ENCODE peak calls at places on chromosomes 6 and 20, in seven cellular contexts. W is pancreas; G is GM23248; K is CD8-positive, alpha-beta memory T cell; L is tibial artery; F is tibial nerve; E is uterus. T is an unnamed sample.

GRCh38 chr6:150201791-150202329 is 59.0 kb downstream of the PPP1R14C start:
- DNase-seq in G (no peak), F (no peak), K (no peak), E (no peak), W (no peak), L (no peak), T (no peak)

GRCh38 chr20:33178726-33179125 is 10.8 kb downstream of the BPIFA2 start:
- DNase-seq in W (peak; percentile 24), G (no peak), E (no peak), K (no peak), L (no peak), F (no peak), T (no peak)

GRCh38 chr20:54980321-54980960 is 505.0 kb downstream of the DOK5 start:
- DNase-seq in F (no peak), E (no peak), W (no peak), G (no peak), L (no peak), K (no peak), T (no peak)

GRCh38 chr20:17565164-17565845 is 4.6 kb upstream of the DSTN start:
- DNase-seq in L (no peak), W (no peak), G (peak; percentile 57), E (no peak), F (no peak), K (no peak), T (no peak)

GRCh38 chr6:40968620-40969145 is 70.3 kb downstream of the UNC5CL start:
- DNase-seq in K (no peak), G (no peak), E (no peak), W (no peak), L (no peak), F (peak; percentile 6), T (no peak)

GRCh38 chr6:82144852-82145332 is 102.7 kb downstream of the IBTK start:
- DNase-seq in G (peak; percentile 91), K (no peak), L (peak; percentile 82), E (peak; percentile 17), W (no peak), F (peak; percentile 59), T (no peak)

GRCh38 chr6:10429638-10430427 is 15.0 kb upstream of the TFAP2A start:
- DNase-seq in G (peak; percentile 79), L (no peak), W (no peak), K (no peak), F (no peak), E (no peak), T (no peak)

GRCh38 chr6:50442531-50443040 is 270.7 kb upstream of the TFAP2D start:
- DNase-seq in L (no peak), W (no peak), G (no peak), E (no peak), K (no peak), F (no peak), T (no peak)

GRCh38 chr6:105882833-105883232 is 203.3 kb upstream of the PRDM1 start:
- DNase-seq in K (no peak), F (no peak), L (no peak), E (no peak), W (no peak), G (peak; percentile 32), T (no peak)

GRCh38 chr20:38001173-38001875 is 31.9 kb downstream of the TTI1 start:
- DNase-seq in F (no peak), K (no peak), G (peak; percentile 88), E (no peak), W (no peak), L (no peak), T (no peak)

GRCh38 chr6:25922301-25922700 is 8.2 kb downstream of the SLC17A2 start:
- DNase-seq in W (no peak), F (peak; percentile 35), K (no peak), G (peak; percentile 71), L (no peak), E (no peak), T (no peak)

GRCh38 chr20:21682576-21682975 is 22.9 kb upstream of the PAX1 start:
- DNase-seq in G (no peak), E (no peak), F (no peak), W (no peak), K (no peak), L (no peak), T (no peak)

GRCh38 chr6:102127253-102127652 is 733.7 kb downstream of the GRIK2 start:
- DNase-seq in E (no peak), L (no peak), W (no peak), G (no peak), F (no peak), K (no peak), T (no peak)

GRCh38 chr6:30735668-30736314 is 6.7 kb downstream of the FLOT1 start:
- DNase-seq in L (no peak), F (no peak), W (no peak), E (no peak), K (no peak), G (no peak), T (no peak)

GRCh38 chr6:153117986-153118886 is 12.8 kb downstream of the RGS17 start:
- DNase-seq in K (no peak), E (no peak), F (no peak), L (no peak), G (peak; percentile 89), W (no peak), T (no peak)

GRCh38 chr6:80610821-80611220 is 504.4 kb downstream of the BCKDHB start:
- DNase-seq in W (no peak), E (no peak), L (no peak), G (peak; percentile 82), K (no peak), F (no peak), T (no peak)

GRCh38 chr20:63572071-63572787 is 1.8 kb downstream of the HELZ2 start:
- DNase-seq in K (no peak), L (no peak), G (no peak), W (no peak), E (no peak), F (no peak), T (no peak)

GRCh38 chr6:155740781-155741399 is 285.3 kb upstream of the NOX3 start:
- DNase-seq in K (no peak), E (no peak), L (no peak), W (no peak), G (no peak), F (no peak), T (no peak)

GRCh38 chr20:51129201-51129671 is 106.3 kb upstream of the KCNG1 start:
- DNase-seq in E (no peak), K (peak; percentile 6), L (no peak), W (no peak), F (no peak), G (no peak), T (no peak)

GRCh38 chr6:133131621-133132020 is 109.5 kb upstream of the EYA4 start:
- DNase-seq in G (peak; percentile 4), E (no peak), L (no peak), K (no peak), W (no peak), F (no peak), T (no peak)

GRCh38 chr6:118843685-118844390 is 50.1 kb upstream of the ASF1A start:
- DNase-seq in F (no peak), L (no peak), W (no peak), G (peak; percentile 32), K (no peak), E (no peak), T (no peak)

GRCh38 chr6:163248051-163248450 is 166.5 kb upstream of the QKI start:
- DNase-seq in L (no peak), W (no peak), F (no peak), K (no peak), E (no peak), G (no peak), T (no peak)

GRCh38 chr6:52388790-52389189 is 26.8 kb downstream of the PAQR8 start:
- DNase-seq in F (no peak), L (no peak), K (no peak), W (no peak), G (no peak), E (no peak), T (no peak)

DNA sequence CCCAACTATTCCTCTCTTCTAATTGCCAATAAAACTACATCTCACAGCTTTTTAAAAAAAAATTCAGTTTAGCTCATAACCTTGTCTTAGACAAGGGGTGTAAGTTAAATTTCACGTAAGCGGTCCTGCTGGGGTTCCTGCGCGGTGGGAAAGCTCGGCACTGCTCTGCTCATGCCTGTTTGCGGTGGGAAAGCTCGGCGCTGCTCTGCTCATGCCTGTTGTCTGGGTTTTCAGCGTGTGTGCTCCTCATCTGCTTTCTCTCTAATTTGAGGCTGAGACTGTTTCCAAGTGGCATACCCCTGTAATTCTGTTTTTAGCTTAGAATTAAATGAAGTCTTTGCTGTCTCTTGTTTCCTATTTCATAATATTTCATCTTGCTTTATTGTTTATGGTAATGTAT is 18.6 kb downstream of the ARID1B start:
- DNase-seq in L (no peak), G (peak; percentile 63), W (no peak), E (no peak), K (no peak), F (no peak), T (no peak)
- H3K4me1 ChIP-seq in L (peaks cover 13% of the 10 kb centered on the region), G (peaks cover 10% of the 10 kb centered on the region), W (peaks cover 13% of the 10 kb centered on the region), E (peaks cover 14% of the 10 kb centered on the region), K (peaks cover 53% of the 10 kb centered on the region), F (peaks cover 8% of the 10 kb centered on the region), T (peaks cover 76% of the 10 kb centered on the region)

GRCh38 chr20:25038103-25038410 is 19.9 kb downstream of the ACSS1 start:
- DNase-seq in G (no peak), F (no peak), L (no peak), E (no peak), K (no peak), W (peak; percentile 33), T (no peak)

GRCh38 chr20:25037288-25038102 is 20.4 kb downstream of the ACSS1 start:
- DNase-seq in L (no peak), F (no peak), W (peak; percentile 26), K (no peak), E (no peak), G (no peak), T (no peak)

GRCh38 chr20:25036331-25036936 is 21.5 kb downstream of the ACSS1 start:
- DNase-seq in G (no peak), E (no peak), F (no peak), K (no peak), L (no peak), W (peak; percentile 2), T (no peak)

GRCh38 chr20:25033941-25034335 is 24.0 kb downstream of the ACSS1 start:
- DNase-seq in K (no peak), L (no peak), W (peak; percentile 29), E (peak; percentile 38), F (no peak), G (no peak), T (no peak)

DNA sequence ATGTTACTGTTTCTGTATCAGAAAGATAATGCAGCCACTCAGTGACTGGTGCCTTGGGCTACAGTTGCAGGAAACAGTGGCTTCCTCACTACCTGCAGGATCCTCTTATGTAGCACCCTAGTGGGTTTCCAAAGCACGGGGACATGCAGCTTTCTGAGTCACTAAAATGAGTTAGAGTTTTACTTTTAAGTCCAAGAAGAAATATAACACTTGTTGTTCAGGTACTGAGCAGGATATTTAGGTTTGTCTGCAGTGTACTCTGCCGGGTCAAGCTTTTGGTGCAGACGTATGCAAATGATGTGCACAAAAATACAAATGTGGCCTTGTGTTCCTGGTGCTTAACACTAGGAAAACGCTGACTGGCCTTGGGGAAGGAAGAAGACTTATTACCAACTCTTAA is 22.0 kb downstream of the ACSS1 start:
- DNase-seq in E (no peak), K (no peak), W (no peak), G (no peak), F (no peak), L (no peak), T (no peak)
- H3K4me1 ChIP-seq in E (peaks cover 12% of the 10 kb centered on the region), K (peaks cover 45% of the 10 kb centered on the region), W (peaks cover 78% of the 10 kb centered on the region), G (peaks cover 20% of the 10 kb centered on the region), F (peaks cover 99% of the 10 kb centered on the region), L (peaks cover 54% of the 10 kb centered on the region), T (peaks cover 43% of the 10 kb centered on the region)

GRCh38 chr20:53937929-53938367 is 132.4 kb downstream of the BCAS1 start:
- DNase-seq in G (no peak), K (no peak), F (no peak), W (no peak), L (no peak), E (no peak), T (no peak)
- H3K4me1 ChIP-seq in G (peaks cover 52% of the 10 kb centered on the region), K (peaks cover 27% of the 10 kb centered on the region), F (peaks cover 32% of the 10 kb centered on the region), W (no peaks in the 10 kb centered on the region), L (peaks cover 9% of the 10 kb centered on the region), E (peaks cover 6% of the 10 kb centered on the region), T (peaks cover 33% of the 10 kb centered on the region)

GRCh38 chr6:33443619-33444504 is 10.5 kb upstream of the ZBTB9 start:
- DNase-seq in G (no peak), L (no peak), K (no peak), W (no peak), F (no peak), E (no peak), T (no peak)
- H3K4me1 ChIP-seq in G (no peaks in the 10 kb centered on the region), L (no peaks in the 10 kb centered on the region), K (no peaks in the 10 kb centered on the region), W (no peaks in the 10 kb centered on the region), F (no peaks in the 10 kb centered on the region), E (no peaks in the 10 kb centered on the region), T (no peaks in the 10 kb centered on the region)

T was measured in CD4-positive, alpha-beta memory T cell.